ENCODE peak calls at places on chromosomes 3 and 15, in six cellular contexts. X is HepG2, K is fibroblast of lung, D is PC-3, R is endothelial cell of umbilical vein, E is keratinocyte. B is an unnamed sample.

GRCh38 chr3:194990454-194991337 is 280.3 kb downstream of the XXYLT1 start:
- DNase-seq in R (no peak), D (no peak), X (no peak), E (no peak), K (no peak), B (no peak)

GRCh38 chr3:155270485-155271342 is 22.8 kb downstream of the STRIT1 start:
- DNase-seq in K (peak; percentile 4), X (no peak), E (no peak), D (peak; percentile 49), R (no peak), B (no peak)

GRCh38 chr3:184275302-184275701 is 520 bp upstream of the ECE2 start:
- DNase-seq in X (no peak), R (no peak), D (no peak), K (no peak), E (no peak), B (no peak)

GRCh38 chr15:31280037-31280830 is 46.4 kb upstream of the KLF13 start:
- DNase-seq in K (no peak), R (no peak), E (no peak), X (peak; percentile 68), D (no peak), B (no peak)

GRCh38 chr15:43775411-43775965 is 1.3 kb downstream of the ELL3 start:
- DNase-seq in R (peak; percentile 45), K (peak; percentile 30), X (peak; percentile 79), E (peak; percentile 74), D (peak; percentile 95), B (peak; percentile 40)

GRCh38 chr15:79724312-79724711 is 172.5 kb downstream of the MTHFS start:
- DNase-seq in E (no peak), R (no peak), K (peak; percentile 8), D (peak; percentile 29), X (no peak), B (no peak)

GRCh38 chr15:74430510-74430951 is 3.2 kb downstream of the SEMA7A start:
- DNase-seq in R (no peak), E (no peak), D (no peak), X (no peak), K (no peak), B (no peak)

GRCh38 chr3:110479676-110480075 is 591.9 kb upstream of the NECTIN3 start:
- DNase-seq in R (peak; percentile 48), D (no peak), X (no peak), K (no peak), E (no peak), B (no peak)

GRCh38 chr3:55285156-55285555 is 201.9 kb downstream of the WNT5A start:
- DNase-seq in X (no peak), K (peak; percentile 45), E (no peak), D (no peak), R (no peak), B (no peak)

GRCh38 chr15:74375303-74375693 is 7.9 kb upstream of the CYP11A1 start:
- DNase-seq in D (peak; percentile 93), K (peak; percentile 81), R (peak; percentile 81), X (peak; percentile 71), E (no peak), B (peak; percentile 86)

GRCh38 chr3:58025824-58026579 is 17.8 kb downstream of the FLNB start:
- DNase-seq in R (peak; percentile 79), X (peak; percentile 39), E (no peak), K (no peak), D (peak; percentile 70), B (no peak)

GRCh38 chr3:195774917-195775316 is 36.8 kb downstream of the MUC4 start:
- DNase-seq in X (peak; percentile 16), D (peak; percentile 59), K (peak; percentile 14), R (peak; percentile 19), E (no peak), B (peak; percentile 64)

GRCh38 chr3:98655666-98656065 is 62.3 kb upstream of the CPOX start:
- DNase-seq in E (no peak), X (no peak), K (peak; percentile 44), R (peak; percentile 92), D (peak; percentile 32), B (no peak)

GRCh38 chr3:71304684-71305083 is 278.8 kb downstream of the FOXP1 start:
- DNase-seq in K (peak; percentile 82), R (peak; percentile 86), X (peak; percentile 15), D (peak; percentile 52), E (no peak), B (no peak)

GRCh38 chr15:69357773-69358765 is 56.1 kb upstream of the KIF23 start:
- DNase-seq in K (peak; percentile 61), D (no peak), R (no peak), X (peak; percentile 76), E (no peak), B (peak; percentile 50)

GRCh38 chr3:133938770-133939495 is 43.3 kb upstream of the RAB6B start:
- DNase-seq in D (peak; percentile 6), K (peak; percentile 60), E (no peak), R (no peak), X (no peak), B (no peak)

GRCh38 chr15:26891448-26891881 is 24.6 kb downstream of the GABRA5 start:
- DNase-seq in R (peak; percentile 46), D (peak; percentile 88), K (peak; percentile 73), E (peak; percentile 25), X (peak; percentile 36), B (peak; percentile 91)

GRCh38 chr15:50881121-50882048 is 27.1 kb upstream of the AP4E1 start:
- DNase-seq in D (no peak), R (no peak), E (no peak), K (peak; percentile 15), X (peak; percentile 5), B (no peak)

GRCh38 chr3:197746801-197747237 is 2.9 kb upstream of the FYTTD1 start:
- DNase-seq in E (no peak), X (no peak), R (no peak), K (no peak), D (no peak), B (no peak)

GRCh38 chr3:197750863-197751737 is 1.4 kb downstream of the FYTTD1 start:
- DNase-seq in K (peak; percentile 53), X (no peak), R (peak; percentile 57), D (peak; percentile 29), E (no peak), B (peak; percentile 21)

DNA sequence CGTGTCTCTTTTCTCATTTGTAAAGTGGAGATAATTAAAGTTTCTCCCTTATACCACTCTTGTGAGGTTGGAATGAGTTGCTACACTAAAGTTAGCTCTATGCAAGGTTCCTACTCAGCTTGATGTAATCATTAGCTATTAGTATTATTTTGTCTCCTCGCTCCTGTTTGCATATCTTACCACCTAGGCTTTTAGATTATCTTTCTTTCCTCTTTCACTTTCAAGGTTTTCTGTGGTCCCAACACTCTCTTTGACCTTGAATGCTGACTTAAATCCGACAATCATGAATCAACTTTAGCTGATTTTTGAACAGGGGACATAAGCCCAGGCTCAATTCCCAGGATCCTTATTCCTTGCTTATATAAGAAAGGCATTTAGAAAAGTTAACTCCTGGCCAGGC is 769.7 kb upstream of the GRM7 start:
- DNase-seq in X (no peak), K (no peak), E (no peak), D (no peak), R (no peak), B (no peak)
- H3K9ac ChIP-seq in X (no peak overlapping the region), K (no peak overlapping the region), E (no peak overlapping the region), D (no peak overlapping the region), R (no peak overlapping the region), B (no peak overlapping the region)

GRCh38 chr15:98715401-98715800 is 67.1 kb downstream of the IGF1R start:
- DNase-seq in K (no peak), E (no peak), X (no peak), R (no peak), D (no peak), B (no peak)

GRCh38 chr15:98714906-98715305 is 66.6 kb downstream of the IGF1R start:
- DNase-seq in X (no peak), K (no peak), R (no peak), E (no peak), D (no peak), B (no peak)

GRCh38 chr15:98713585-98714001 is 65.3 kb downstream of the IGF1R start:
- DNase-seq in R (peak; percentile 31), X (no peak), K (no peak), D (peak; percentile 46), E (no peak), B (no peak)

GRCh38 chr15:98717942-98718341 is 69.6 kb downstream of the IGF1R start:
- DNase-seq in X (no peak), R (no peak), E (no peak), D (no peak), K (no peak), B (no peak)

DNA sequence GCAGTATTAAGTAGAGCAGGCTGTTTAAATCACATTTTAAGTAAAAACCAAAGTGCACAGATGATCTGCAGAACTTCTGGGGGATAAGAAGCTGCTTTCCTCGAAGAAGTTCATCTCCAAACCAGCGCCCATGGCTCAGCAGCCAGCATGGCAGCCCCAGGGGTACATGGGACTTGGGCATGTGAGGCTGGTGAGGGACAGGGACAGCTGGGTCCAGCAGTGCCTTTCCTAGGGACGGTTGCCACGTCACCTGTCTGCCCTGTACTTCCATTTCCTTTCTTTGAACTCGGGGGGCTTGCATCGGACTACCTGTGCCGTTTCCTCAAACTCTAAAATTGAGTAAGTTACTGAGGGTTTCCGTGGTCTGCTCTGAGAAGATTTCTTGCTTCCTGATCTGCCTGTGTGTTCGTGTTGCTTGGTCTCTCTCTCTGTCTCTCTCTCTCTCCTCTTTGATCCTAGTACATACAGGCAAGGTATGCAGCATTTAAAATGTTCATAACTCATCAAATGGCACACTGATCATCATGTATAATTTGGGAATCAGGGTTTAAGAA is 67.6 kb downstream of the IGF1R start:
- DNase-seq in D (no peak), X (no peak), K (no peak), E (no peak), R (no peak), B (no peak)
- H3K4me3 ChIP-seq in D (no peak overlapping the region), X (no peak overlapping the region), K (no peak overlapping the region), E (no peak overlapping the region), R (no peak overlapping the region), B (no peak overlapping the region)

DNA sequence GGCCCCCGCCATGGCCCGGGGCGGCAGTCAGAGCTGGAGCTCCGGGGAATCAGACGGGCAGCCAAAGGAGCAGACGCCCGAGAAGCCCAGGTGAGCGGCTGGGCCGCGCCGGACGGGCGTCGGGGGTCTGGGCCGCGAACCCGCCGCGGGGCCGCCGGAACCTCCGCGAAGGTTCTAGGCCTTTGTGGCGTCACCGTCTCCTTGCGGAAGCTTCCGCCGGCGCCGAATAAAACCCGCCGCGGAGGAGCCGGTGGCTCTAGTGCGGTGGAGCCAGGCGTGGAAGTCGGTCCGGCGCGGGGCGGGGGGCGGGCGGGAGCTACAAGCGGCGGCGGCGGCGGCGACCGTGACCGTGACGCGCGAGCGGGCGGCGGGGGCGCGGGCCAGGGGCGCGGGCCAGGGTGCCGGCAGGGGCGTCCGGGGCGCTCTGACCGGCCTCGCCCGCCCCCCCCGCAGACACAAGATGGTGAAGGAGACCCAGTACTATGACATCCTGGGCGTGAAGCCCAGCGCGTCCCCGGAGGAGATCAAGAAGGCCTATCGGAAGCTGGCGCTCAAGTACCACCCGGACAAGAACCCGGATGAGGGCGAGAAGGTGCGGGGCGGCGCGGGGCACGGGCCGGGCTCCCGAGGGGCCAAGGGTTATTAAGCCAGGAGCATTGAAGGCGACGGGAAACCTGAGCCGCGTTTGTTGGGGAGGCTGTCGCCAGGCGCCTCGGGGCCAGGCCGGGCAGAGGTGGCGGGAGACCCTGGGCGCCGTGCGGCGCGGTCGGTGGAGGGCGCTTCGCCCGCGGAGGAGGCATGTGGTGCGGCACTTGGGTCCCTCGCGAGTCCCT is at the start of gene DNAJA4:
- DNase-seq in X (no peak), D (no peak), K (peak; percentile 43), E (no peak), R (peak; percentile 42), B (peak; percentile 17)
- TF ChIP-seq EZH2 in X (no peak), D (no peak), K (peak; percentile 32), E (peak; percentile 36), R (no peak), B (no peak)

DNA sequence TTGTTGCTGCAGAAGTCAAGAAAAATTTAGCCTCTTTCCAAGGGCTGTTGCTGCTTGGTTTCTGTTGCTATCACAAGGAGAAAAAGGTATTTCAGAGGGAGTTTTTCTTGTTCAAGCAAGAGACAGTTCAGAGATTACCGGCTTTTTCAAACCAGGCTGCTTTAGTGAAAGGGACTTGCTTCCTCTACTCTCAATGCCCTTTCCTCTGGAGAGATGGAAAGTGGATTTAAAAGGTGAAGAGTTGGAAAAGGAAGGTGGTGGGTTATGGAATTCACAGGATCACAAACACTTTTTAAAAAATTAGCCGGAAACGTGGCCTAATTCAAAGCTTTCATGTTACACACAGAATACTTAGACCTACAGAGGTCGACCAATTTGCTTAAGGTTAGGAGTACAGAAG is 1.1 kb downstream of the PARP6 start:
- DNase-seq in D (no peak), X (no peak), E (no peak), R (no peak), K (no peak), B (no peak)
- H3K9ac ChIP-seq in D (no peak overlapping the region), X (no peak overlapping the region), E (peak overlapping the region; percentile 83), R (no peak overlapping the region), K (no peak overlapping the region), B (peak overlapping the region; percentile 25)